ENCODE peak calls at places on chromosomes 12 and 14, in seven cellular contexts. X, P, F, S, L, R and N are unnamed samples.

GRCh38 chr12:41058266-41058665 is 129.9 kb upstream of the PDZRN4 start:
- DNase-seq in X (peak; percentile 9), P (no peak), F (no peak), S (no peak), L (no peak), R (no peak), N (no peak)

GRCh38 chr12:132559652-132560420 is 50.5 kb downstream of the LRCOL1 start:
- DNase-seq in X (peak; percentile 25), P (peak; percentile 85), F (peak; percentile 49), S (peak; percentile 38), L (no peak), R (peak; percentile 57), N (no peak)

GRCh38 chr14:50018236-50019210 is 97.8 kb downstream of the VCPKMT start:
- DNase-seq in X (peak; percentile 34), P (no peak), F (peak; percentile 73), S (no peak), L (peak; percentile 40), R (no peak), N (peak; percentile 39)

GRCh38 chr12:106907411-106907810 is 48.3 kb upstream of the TMEM263 start:
- DNase-seq in X (no peak), P (no peak), F (no peak), S (no peak), L (no peak), R (peak; percentile 39), N (no peak)

GRCh38 chr14:80468331-80469122 is 257.2 kb upstream of the DIO2 start:
- DNase-seq in X (peak; percentile 29), P (no peak), F (no peak), S (no peak), L (no peak), R (no peak), N (no peak)

GRCh38 chr12:91811481-91812287 is 334.0 kb downstream of the BTG1 start:
- DNase-seq in X (peak; percentile 73), P (peak; percentile 85), F (peak; percentile 76), S (peak; percentile 73), L (peak; percentile 61), R (peak; percentile 80), N (peak; percentile 76)

GRCh38 chr12:96720363-96720705 is 186.7 kb upstream of the NEDD1 start:
- DNase-seq in X (no peak), P (peak; percentile 80), F (no peak), S (no peak), L (no peak), R (no peak), N (no peak)

GRCh38 chr12:1457901-1458300 is 136.5 kb downstream of the FBXL14 start:
- DNase-seq in X (peak; percentile 77), P (no peak), F (no peak), S (no peak), L (no peak), R (no peak), N (no peak)

GRCh38 chr14:92513204-92513965 is at the start of gene RIN3:
- DNase-seq in X (peak; percentile 67), P (peak; percentile 94), F (no peak), S (peak; percentile 58), L (peak; percentile 64), R (peak; percentile 44), N (peak; percentile 69)

GRCh38 chr14:92511472-92512247 is 1.9 kb upstream of the RIN3 start:
- DNase-seq in X (peak; percentile 97), P (no peak), F (no peak), S (no peak), L (no peak), R (no peak), N (no peak)

GRCh38 chr14:92513966-92514843 is 624 bp downstream of the RIN3 start:
- DNase-seq in X (peak; percentile 28), P (peak; percentile 89), F (no peak), S (no peak), L (no peak), R (peak; percentile 45), N (no peak)

GRCh38 chr14:92510972-92511371 is 2.6 kb upstream of the RIN3 start:
- DNase-seq in X (no peak), P (peak; percentile 43), F (no peak), S (no peak), L (no peak), R (no peak), N (no peak)

GRCh38 chr14:92512807-92513203 is 776 bp upstream of the RIN3 start:
- DNase-seq in X (no peak), P (no peak), F (no peak), S (no peak), L (no peak), R (no peak), N (no peak)
- H3K4me3 ChIP-seq in X (peak overlapping the region; percentile 68), P (peak overlapping the region; percentile 87), F (peak overlapping the region; percentile 56), S (peak overlapping the region; percentile 89), L (peak overlapping the region; percentile 80), R (no peak overlapping the region), N (peak overlapping the region; percentile 92)

DNA sequence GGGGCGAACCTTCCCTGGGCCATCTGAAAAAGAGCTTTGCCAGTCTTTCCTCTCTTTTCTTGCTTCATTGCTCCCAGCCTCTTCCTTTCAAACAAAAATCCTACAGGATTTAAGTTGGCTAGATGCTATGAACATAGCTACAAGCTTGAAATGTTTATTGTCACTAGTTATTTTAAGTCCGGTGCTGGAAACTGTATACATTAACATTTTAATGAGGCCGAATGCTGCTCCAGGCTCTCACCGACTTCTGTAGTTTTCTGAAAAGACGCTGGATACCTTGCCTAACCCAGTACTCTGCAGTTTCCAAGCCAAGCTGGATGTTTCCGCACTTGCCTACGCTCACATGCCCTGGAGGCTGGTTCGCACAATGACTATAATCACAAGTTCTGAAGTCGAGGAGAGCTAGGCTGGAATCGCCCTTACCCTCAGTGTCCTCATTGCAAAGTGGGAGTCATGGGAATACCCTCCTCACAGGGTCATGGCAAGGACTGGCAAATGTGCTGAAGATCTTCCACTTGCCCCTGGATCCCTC is 39.1 kb downstream of the LTBP2 start:
- DNase-seq in X (peak; percentile 65), P (no peak), F (no peak), S (no peak), L (no peak), R (no peak), N (no peak)
- H3K4me3 ChIP-seq in X (peak overlapping the region; percentile 13), P (no peak overlapping the region), F (no peak overlapping the region), S (no peak overlapping the region), L (no peak overlapping the region), R (no peak overlapping the region), N (no peak overlapping the region)

GRCh38 chr12:125191361-125192087 is 126.3 kb downstream of the AACS start:
- DNase-seq in X (no peak), P (no peak), F (no peak), S (no peak), L (no peak), R (no peak), N (no peak)

GRCh38 chr12:125187780-125188741 is 122.8 kb downstream of the AACS start:
- DNase-seq in X (peak; percentile 20), P (no peak), F (no peak), S (no peak), L (no peak), R (no peak), N (no peak)

GRCh38 chr12:125186471-125187147 is 121.4 kb downstream of the AACS start:
- DNase-seq in X (no peak), P (no peak), F (no peak), S (no peak), L (no peak), R (no peak), N (no peak)

GRCh38 chr12:125187148-125187733 is 122.0 kb downstream of the AACS start:
- DNase-seq in X (no peak), P (no peak), F (no peak), S (no peak), L (no peak), R (no peak), N (no peak)

DNA sequence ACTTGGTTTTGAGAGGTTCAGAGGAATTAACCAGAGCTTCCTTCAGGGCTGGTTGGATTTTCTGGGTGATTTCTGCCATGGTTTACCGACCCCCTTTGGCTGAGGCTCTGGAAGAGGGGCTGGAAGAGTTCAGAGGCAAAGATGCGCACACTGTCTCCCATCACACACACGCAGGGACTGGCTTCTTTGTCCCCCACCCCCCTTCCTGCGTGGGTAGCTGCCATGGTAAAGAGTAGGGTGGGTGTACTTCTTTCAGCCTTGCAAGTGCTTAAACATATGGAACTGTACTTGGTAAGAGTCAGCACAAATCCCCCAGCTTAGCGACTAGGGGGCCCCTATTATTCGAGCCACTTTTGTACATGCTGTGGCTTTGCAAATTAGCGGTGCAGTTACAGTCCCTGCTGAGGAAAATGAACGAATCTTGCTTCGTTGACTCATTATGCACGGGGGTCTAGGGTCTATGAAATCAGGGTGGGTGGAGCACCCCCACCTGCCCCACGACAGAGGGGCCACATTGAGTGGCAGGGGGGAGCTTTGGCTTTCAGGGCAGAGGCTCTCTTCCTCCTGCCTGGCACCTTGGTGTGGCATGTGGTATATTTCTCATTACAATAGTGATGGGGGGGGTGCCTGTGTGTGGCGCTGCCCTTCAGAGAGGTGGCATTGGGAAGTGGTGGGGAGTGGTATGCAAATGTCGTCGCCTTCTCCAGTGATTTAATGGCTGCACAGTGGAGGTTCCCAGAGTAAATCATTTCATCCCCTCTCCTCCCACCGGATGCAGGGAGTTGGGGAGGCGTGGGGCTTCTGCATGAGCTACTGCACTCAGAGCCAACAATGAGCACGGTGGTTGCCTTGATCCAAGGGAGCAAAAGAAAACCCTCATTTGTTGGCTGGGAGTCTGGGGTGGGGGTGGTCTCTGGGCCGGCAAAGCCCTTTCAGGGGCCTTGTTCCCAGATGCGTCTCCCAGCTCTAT is 124.0 kb downstream of the AACS start:
- DNase-seq in X (no peak), P (no peak), F (no peak), S (no peak), L (no peak), R (no peak), N (no peak)
- H3K4me3 ChIP-seq in X (no peak overlapping the region), P (no peak overlapping the region), F (no peak overlapping the region), S (no peak overlapping the region), L (no peak overlapping the region), R (no peak overlapping the region), N (no peak overlapping the region)

DNA sequence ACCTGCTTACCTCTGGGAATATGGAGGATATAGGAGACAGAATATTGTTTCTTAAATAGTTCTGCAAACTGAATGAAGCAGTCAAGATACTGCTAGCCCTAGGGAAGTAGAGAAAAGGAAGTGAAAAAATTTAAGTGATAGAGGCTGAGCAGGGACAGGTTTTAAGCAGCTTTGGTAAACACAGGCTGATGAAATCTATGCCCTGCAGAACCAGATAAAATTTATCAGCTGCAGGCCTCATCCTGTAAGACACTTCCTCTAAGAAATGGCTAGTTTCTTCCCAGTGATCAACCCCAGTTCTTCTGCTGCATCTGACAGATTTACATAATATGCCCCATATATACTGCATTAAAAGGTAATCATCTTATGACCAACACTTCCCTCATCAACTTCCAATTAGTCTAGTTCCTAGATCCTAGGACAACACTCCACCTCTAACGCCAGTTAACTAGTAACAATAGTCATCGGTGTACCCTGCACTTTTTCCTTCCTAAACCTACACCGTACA is 1.3 kb upstream of the ESYT1 start:
- DNase-seq in X (no peak), P (no peak), F (no peak), S (no peak), L (no peak), R (peak; percentile 52), N (no peak)
- H3K4me3 ChIP-seq in X (no peak overlapping the region), P (peak overlapping the region; percentile 83), F (no peak overlapping the region), S (peak overlapping the region; percentile 89), L (no peak overlapping the region), R (peak overlapping the region; percentile 74), N (no peak overlapping the region)

GRCh38 chr12:110093631-110094311 is 30.4 kb upstream of the IFT81 start:
- DNase-seq in X (no peak), P (no peak), F (no peak), S (no peak), L (no peak), R (no peak), N (no peak)

GRCh38 chr12:110088936-110089335 is 35.2 kb upstream of the IFT81 start:
- DNase-seq in X (no peak), P (no peak), F (no peak), S (no peak), L (no peak), R (no peak), N (no peak)

GRCh38 chr12:110090266-110091135 is 33.7 kb upstream of the IFT81 start:
- DNase-seq in X (no peak), P (no peak), F (no peak), S (no peak), L (no peak), R (no peak), N (no peak)

GRCh38 chr12:110091136-110091711 is 32.9 kb upstream of the IFT81 start:
- DNase-seq in X (no peak), P (no peak), F (no peak), S (no peak), L (no peak), R (no peak), N (no peak)
- H3K4me3 ChIP-seq in X (no peak overlapping the region), P (no peak overlapping the region), F (no peak overlapping the region), S (no peak overlapping the region), L (no peak overlapping the region), R (no peak overlapping the region), N (no peak overlapping the region)